ENCODE peak calls at places on chromosomes 7 and 10, in ten cellular contexts. F is fibroblast of villous mesenchyme; D is activated T-cell treated with anti-CD3 and anti-CD28 coated beads, Interleukin-2, amount 50 U/mL, for 1 hour; E is effector memory CD8-positive, alpha-beta T cell; B is HT-29; Y is natural killer cell treated with Interleukin-12 subunit alpha and Interleukin-12 subunit beta and Interleukin-15 and Interleukin-18, amount 100 ng/mL, for 72 hours; T is NCI-H1092 treated with DMSO at 0.1 percent for 48 hours; K is AG10803; I is LoVo; S is heart left ventricle. G is an unnamed sample.

GRCh38 chr7:151705744-151706567 is 171.0 kb downstream of the PRKAG2 start:
- DNase-seq in T (peak; percentile 30), F (peak; percentile 65), K (peak; percentile 63), E (no peak), D (no peak), S (no peak), I (peak; percentile 40), B (peak; percentile 91), Y (no peak), G (peak; percentile 52)

GRCh38 chr7:115679423-115679822 is 351.1 kb downstream of the TFEC start:
- DNase-seq in Y (no peak), S (no peak), I (no peak), F (peak; percentile 10), B (no peak), E (no peak), D (no peak), T (no peak), K (no peak), G (no peak)

GRCh38 chr10:61877882-61878281 is 23.6 kb upstream of the ARID5B start:
- DNase-seq in I (no peak), D (no peak), T (no peak), F (no peak), K (no peak), B (no peak), E (no peak), Y (no peak), S (no peak), G (no peak)

GRCh38 chr10:4214912-4215311 is 429.9 kb upstream of the KLF6 start:
- DNase-seq in B (no peak), I (no peak), Y (no peak), E (no peak), S (no peak), K (peak; percentile 54), D (no peak), F (no peak), T (no peak), G (no peak)

GRCh38 chr10:35425596-35425995 is 89.3 kb downstream of the CCNY start:
- DNase-seq in S (no peak), I (no peak), B (no peak), E (no peak), T (no peak), F (peak; percentile 58), Y (no peak), D (no peak), K (peak; percentile 40), G (no peak)

GRCh38 chr7:135678612-135679575 is 16.6 kb downstream of the STMP1 start:
- DNase-seq in S (peak; percentile 69), E (no peak), K (peak; percentile 73), T (peak; percentile 57), I (no peak), B (no peak), Y (no peak), F (no peak), D (no peak), G (no peak)

GRCh38 chr7:94315011-94315410 is 79.7 kb upstream of the COL1A2 start:
- DNase-seq in Y (no peak), I (no peak), D (no peak), S (no peak), T (peak; percentile 88), K (no peak), B (no peak), F (no peak), E (no peak), G (no peak)

GRCh38 chr7:112420236-112420945 is 29.9 kb upstream of the IFRD1 start:
- DNase-seq in F (no peak), T (no peak), D (no peak), S (no peak), E (no peak), B (no peak), Y (no peak), I (no peak), K (peak; percentile 75), G (peak; percentile 70)

GRCh38 chr7:45888993-45889366 is 692 bp downstream of the IGFBP1 start:
- DNase-seq in D (no peak), F (no peak), S (no peak), K (no peak), E (no peak), B (no peak), Y (no peak), T (no peak), I (no peak), G (no peak)

GRCh38 chr10:33064706-33065105 is 106.7 kb upstream of the ITGB1 start:
- DNase-seq in I (no peak), K (peak; percentile 15), Y (no peak), S (no peak), E (no peak), B (no peak), T (no peak), D (no peak), F (peak; percentile 85), G (no peak)

GRCh38 chr7:144812379-144813283 is 23.2 kb downstream of the TPK1 start:
- DNase-seq in F (no peak), T (no peak), E (peak; percentile 31), K (no peak), B (no peak), D (no peak), Y (no peak), S (no peak), I (no peak), G (no peak)

GRCh38 chr7:114793155-114793849 is 128.6 kb upstream of the MDFIC start:
- DNase-seq in D (no peak), Y (no peak), T (no peak), I (no peak), S (no peak), K (no peak), B (no peak), E (no peak), F (no peak), G (no peak)

GRCh38 chr7:16080131-16080530 is 341.2 kb downstream of the CRPPA start:
- DNase-seq in K (no peak), Y (no peak), S (no peak), B (no peak), I (no peak), T (no peak), E (no peak), F (no peak), D (no peak), G (no peak)

GRCh38 chr7:137462074-137462715 is 118.7 kb upstream of the PTN start:
- DNase-seq in S (no peak), F (peak; percentile 28), I (no peak), B (no peak), Y (no peak), E (no peak), K (peak; percentile 43), D (no peak), T (no peak), G (no peak)

GRCh38 chr7:12713625-12714435 is 26.4 kb downstream of the ARL4A start:
- DNase-seq in D (no peak), S (no peak), B (no peak), K (no peak), T (no peak), Y (no peak), F (no peak), I (no peak), E (no peak), G (no peak)